ENCODE peak calls at places on chromosome X, in six cellular contexts. B is right cardiac atrium; D is A549; I is effector memory CD4-positive, alpha-beta T cell; Y is aorta; Q is iPS DF 6.9. K is an unnamed sample. For H3K4me1, the result is how much of the 10 kb centered on the place peaks cover.

GRCh38 chrX:81121513-81122363 is 80.0 kb downstream of the HMGN5 start:
- DNase-seq in B (peak), D (peak), I (peak), Y (peak), Q (peak), K (peak)

GRCh38 chrX:55717521-55718497 is at the start of gene RRAGB:
- DNase-seq in B (peak), D (peak), I (peak), Y (peak), Q (peak), K (peak)

GRCh38 chrX:152635941-152636340 is 1.8 kb upstream of the GABRQ start:
- DNase-seq in B (no peak), D (peak), I (no peak), Y (no peak), Q (no peak), K (peak)

GRCh38 chrX:8084023-8084422 is 87.0 kb downstream of the VCX2 start:
- DNase-seq in B (no peak), D (no peak), I (no peak), Y (no peak), Q (no peak), K (no peak)

GRCh38 chrX:3244955-3245354 is 101.5 kb downstream of the MXRA5 start:
- DNase-seq in B (no peak), D (peak), I (no peak), Y (no peak), Q (no peak), K (no peak)

GRCh38 chrX:71998836-71999509 is 88.3 kb downstream of the NHSL2 start:
- DNase-seq in B (no peak), D (peak), I (no peak), Y (no peak), Q (no peak), K (peak)

GRCh38 chrX:129934952-129935351 is 29.0 kb downstream of the UTP14A start:
- DNase-seq in B (no peak), D (no peak), I (no peak), Y (no peak), Q (no peak), K (no peak)

GRCh38 chrX:140918398-140919043 is 83.9 kb upstream of the SPANXB1 start:
- DNase-seq in B (peak), D (peak), I (peak), Y (no peak), Q (peak), K (peak)

GRCh38 chrX:4435905-4436304 is 722.5 kb upstream of the PRKX start:
- DNase-seq in B (no peak), D (no peak), I (no peak), Y (no peak), Q (no peak), K (no peak)

GRCh38 chrX:71315917-71316316 is 14.4 kb downstream of the ITGB1BP2 start:
- DNase-seq in B (no peak), D (no peak), I (no peak), Y (no peak), Q (no peak), K (no peak)

GRCh38 chrX:131910565-131910964 is 112.5 kb upstream of the STK26 start:
- DNase-seq in B (no peak), D (no peak), I (no peak), Y (no peak), Q (no peak), K (no peak)

GRCh38 chrX:153645151-153645550 is 1.9 kb upstream of the DUSP9 start:
- DNase-seq in B (no peak), D (no peak), I (no peak), Y (peak), Q (no peak), K (no peak)

GRCh38 chrX:71989768-71990167 is 79.1 kb downstream of the NHSL2 start:
- DNase-seq in B (peak), D (peak), I (no peak), Y (peak), Q (no peak), K (peak)

GRCh38 chrX:20116575-20117240 is at the start of gene MAP7D2:
- DNase-seq in B (no peak), D (peak), I (no peak), Y (no peak), Q (no peak), K (no peak)

DNA sequence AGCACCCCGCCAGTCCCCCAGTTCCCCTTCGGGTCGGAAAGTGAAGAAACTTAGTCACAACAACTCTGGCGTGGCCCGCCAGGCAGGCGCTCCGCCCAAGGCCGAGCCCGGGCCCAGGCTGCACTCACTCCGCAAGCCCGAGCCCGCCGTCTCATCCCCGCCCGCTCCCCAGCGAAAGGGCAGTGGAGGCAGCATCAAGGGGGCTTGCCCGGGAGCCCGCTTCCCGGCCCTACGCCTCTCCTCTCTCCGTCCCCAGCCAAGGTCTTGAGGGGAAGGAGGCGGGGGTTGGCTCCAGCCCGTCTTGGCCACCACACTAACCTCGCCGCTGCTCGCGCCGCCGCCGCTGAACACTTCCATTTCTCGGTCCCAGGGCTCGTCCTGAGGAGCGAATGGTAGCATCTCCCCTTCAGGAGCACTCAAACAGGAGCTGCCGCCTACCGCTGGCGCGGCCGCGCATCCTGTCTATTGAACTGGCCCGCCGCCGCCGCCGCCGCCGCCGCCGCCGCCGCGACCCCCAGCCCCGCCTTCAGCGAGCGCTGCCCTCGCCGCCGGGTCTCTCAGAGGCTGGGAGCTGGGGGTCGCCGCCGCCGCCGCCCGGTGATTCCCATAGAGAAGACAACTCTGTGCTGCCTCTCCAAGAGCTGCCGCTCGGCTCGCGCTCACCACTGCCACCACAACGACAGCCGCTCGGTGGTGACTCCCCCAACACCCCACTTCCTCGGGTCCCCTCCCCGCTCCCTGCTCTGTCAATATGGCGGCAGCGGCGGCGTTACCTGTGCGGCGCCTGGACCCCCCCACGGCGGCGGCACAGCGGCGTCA is at the start of gene RPS6KA6:
- DNase-seq in B (peak), D (peak), I (no peak), Y (peak), Q (no peak), K (peak)
- H3K27ac ChIP-seq in B (no peak), D (peak), I (no peak), Y (peak), Q (no peak), K (peak)

GRCh38 chrX:119673336-119673735 is 19.6 kb downstream of the SEPTIN6 start:
- DNase-seq in B (no peak), D (no peak), I (no peak), Y (no peak), Q (no peak), K (no peak)
- H3K4me1 ChIP-seq in B (under half), D (under half), I (under half), Y (under half), Q (under half), K (under half)

GRCh38 chrX:11756354-11757318 is 1.4 kb upstream of the MSL3 start:
- DNase-seq in B (no peak), D (no peak), I (no peak), Y (no peak), Q (no peak), K (no peak)
- H3K27ac ChIP-seq in B (no peak), D (no peak), I (no peak), Y (peak), Q (no peak), K (no peak)

GRCh38 chrX:40131644-40132376 is 34.1 kb upstream of the BCOR start:
- DNase-seq in B (no peak), D (no peak), I (no peak), Y (no peak), Q (no peak), K (no peak)

GRCh38 chrX:40132751-40133150 is 35.0 kb upstream of the BCOR start:
- DNase-seq in B (peak), D (peak), I (no peak), Y (peak), Q (no peak), K (peak)

GRCh38 chrX:40127052-40127451 is 29.3 kb upstream of the BCOR start:
- DNase-seq in B (no peak), D (no peak), I (no peak), Y (no peak), Q (no peak), K (no peak)

DNA sequence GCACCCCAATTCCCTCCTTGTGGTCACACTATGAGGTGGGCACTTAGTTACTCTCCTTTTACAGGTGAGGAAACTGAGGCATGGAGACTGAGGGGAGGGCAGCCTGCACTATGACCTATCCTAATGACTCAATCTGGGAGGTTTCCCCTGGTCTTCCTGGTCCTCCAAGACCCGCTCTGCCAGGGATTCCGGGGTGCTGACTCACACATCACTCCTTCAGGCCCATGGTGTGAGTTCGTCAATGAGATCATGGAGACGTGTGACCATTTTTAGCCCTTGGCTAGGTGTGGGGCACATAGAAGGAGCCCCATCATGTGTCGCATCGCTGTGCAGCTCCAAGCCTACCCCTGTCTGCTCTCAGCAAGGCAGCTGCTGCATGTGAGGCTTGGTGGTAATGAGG is 32.4 kb upstream of the BCOR start:
- DNase-seq in B (no peak), D (peak), I (no peak), Y (peak), Q (no peak), K (no peak)
- H3K4me1 ChIP-seq in B (under half), D (under half), I (under half), Y (under half), Q (under half), K (under half)

DNA sequence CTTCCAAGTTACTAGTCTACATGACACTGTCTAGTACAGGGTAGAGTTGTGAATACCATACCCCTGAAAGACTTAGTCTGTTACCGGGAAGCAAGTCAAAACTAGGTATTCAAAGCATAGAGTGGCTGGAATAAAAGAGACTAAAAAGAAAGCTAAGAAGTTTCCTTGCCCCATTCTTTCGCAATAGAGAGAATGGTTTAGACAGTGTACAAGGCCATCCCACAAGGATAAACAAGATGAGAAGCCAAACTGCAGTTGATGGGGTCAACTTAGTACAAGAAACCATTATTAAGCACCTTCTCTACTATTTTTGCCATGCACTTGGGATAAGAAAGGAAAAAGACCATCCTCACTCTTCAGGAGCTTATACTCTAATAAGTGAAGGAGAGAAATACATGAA is 30.3 kb downstream of the AMMECR1 start:
- DNase-seq in B (no peak), D (no peak), I (no peak), Y (no peak), Q (no peak), K (no peak)
- H3K27ac ChIP-seq in B (no peak), D (no peak), I (no peak), Y (no peak), Q (no peak), K (no peak)

GRCh38 chrX:10109695-10110094 is 47.1 kb upstream of the CLCN4 start:
- DNase-seq in B (peak), D (no peak), I (no peak), Y (no peak), Q (no peak), K (no peak)
- H3K4me1 ChIP-seq in B (under half), D (under half), I (under half), Y (under half), Q (under half), K (under half)

GRCh38 chrX:73838123-73838522 is 275.1 kb downstream of the CHIC1 start:
- DNase-seq in B (no peak), D (no peak), I (no peak), Y (no peak), Q (no peak), K (no peak)
- H3K27ac ChIP-seq in B (no peak), D (no peak), I (no peak), Y (no peak), Q (no peak), K (no peak)

DNA sequence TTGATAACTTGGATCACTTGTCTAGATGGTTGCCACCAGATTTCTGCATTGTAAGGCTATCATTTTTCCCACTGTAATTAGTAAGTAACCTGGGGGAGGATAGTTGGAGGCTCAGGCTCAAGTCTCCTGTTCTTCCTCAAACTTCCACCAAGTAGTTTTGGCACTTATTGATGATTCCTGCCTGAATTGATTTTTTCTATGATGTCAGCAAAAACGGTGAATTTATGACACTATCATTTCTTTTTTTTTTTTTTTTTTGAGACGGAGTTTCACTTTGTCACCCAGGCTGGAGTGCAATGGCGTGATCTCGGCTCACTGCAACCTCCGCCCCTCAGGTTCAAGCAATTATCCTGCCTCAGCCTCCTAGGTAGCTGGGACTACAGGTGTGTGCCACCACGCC is 12.4 kb downstream of the TMSB4X start:
- DNase-seq in B (no peak), D (no peak), I (no peak), Y (no peak), Q (no peak), K (no peak)
- H3K4me1 ChIP-seq in B (under half), D (under half), I (under half), Y (under half), Q (under half), K (half or more)

DNA sequence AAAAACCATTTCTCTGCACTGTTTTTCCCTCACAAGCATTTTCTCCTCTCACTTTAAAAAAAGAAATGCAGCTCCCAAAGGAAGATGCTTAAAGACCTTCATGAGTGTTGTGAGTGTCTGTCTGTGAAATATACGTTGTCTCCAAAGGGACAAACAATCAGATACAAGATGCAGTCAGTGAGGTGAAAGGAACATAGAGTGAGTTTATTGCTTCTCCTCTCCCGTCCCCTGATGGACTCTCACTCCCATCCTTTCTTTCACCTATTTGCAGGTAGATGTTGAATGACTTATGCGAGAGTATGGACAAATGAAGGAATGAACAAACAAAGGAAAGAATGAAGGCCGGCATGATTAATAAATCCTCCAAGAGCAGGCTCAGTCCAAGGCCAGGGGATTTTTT is 561.2 kb upstream of the DIPK2B start:
- DNase-seq in B (no peak), D (no peak), I (no peak), Y (no peak), Q (no peak), K (no peak)
- H3K27ac ChIP-seq in B (no peak), D (no peak), I (peak), Y (no peak), Q (no peak), K (no peak)

K was measured in body of pancreas.